ENCODE peak calls at places on chromosome 4, in six cellular contexts. Q is tibial nerve, T is body of pancreas, Z is IMR-90, K is NB4, O is Peyer's patch. D is an unnamed sample.

GRCh38 chr4:22019676-22020075 is 71.1 kb upstream of the KCNIP4 start:
- DNase-seq in Q (no peak), T (no peak), Z (no peak), K (no peak), O (no peak), D (no peak)

GRCh38 chr4:138241281-138242075 is 671 bp downstream of the SLC7A11 start:
- DNase-seq in Q (no peak), T (peak), Z (peak), K (peak), O (no peak), D (no peak)

GRCh38 chr4:138919094-138919936 is 96.3 kb upstream of the NOCT start:
- DNase-seq in Q (peak), T (peak), Z (peak), K (peak), O (peak), D (peak)

GRCh38 chr4:76749361-76749760 is 148.6 kb downstream of the SOWAHB start:
- DNase-seq in Q (no peak), T (no peak), Z (no peak), K (no peak), O (no peak), D (no peak)

GRCh38 chr4:45006078-45006477 is 279.7 kb upstream of the GNPDA2 start:
- DNase-seq in Q (no peak), T (no peak), Z (no peak), K (no peak), O (no peak), D (no peak)

GRCh38 chr4:33696586-33696985 is 2547.7 kb downstream of the ARAP2 start:
- DNase-seq in Q (no peak), T (no peak), Z (no peak), K (no peak), O (no peak), D (no peak)

GRCh38 chr4:176563591-176563990 is 229.1 kb downstream of the VEGFC start:
- DNase-seq in Q (no peak), T (no peak), Z (peak), K (peak), O (no peak), D (no peak)

GRCh38 chr4:166229799-166230198 is 356.8 kb downstream of the TLL1 start:
- DNase-seq in Q (no peak), T (no peak), Z (no peak), K (no peak), O (no peak), D (no peak)

GRCh38 chr4:127634181-127634580 is 1.4 kb downstream of the INTU start:
- DNase-seq in Q (no peak), T (no peak), Z (peak), K (no peak), O (no peak), D (no peak)

GRCh38 chr4:54683616-54684346 is 26.0 kb downstream of the KIT start:
- DNase-seq in Q (no peak), T (no peak), Z (no peak), K (peak), O (peak), D (no peak)

GRCh38 chr4:147056951-147057630 is 111.4 kb upstream of the TTC29 start:
- DNase-seq in Q (no peak), T (no peak), Z (peak), K (peak), O (no peak), D (no peak)

GRCh38 chr4:13548059-13548983 is 4.0 kb upstream of the NKX3-2 start:
- DNase-seq in Q (no peak), T (no peak), Z (no peak), K (no peak), O (no peak), D (no peak)

GRCh38 chr4:141851246-141851891 is 215.0 kb downstream of the IL15 start:
- DNase-seq in Q (no peak), T (no peak), Z (peak), K (no peak), O (no peak), D (no peak)

GRCh38 chr4:141130947-141131545 is 2.2 kb downstream of the RNF150 start:
- DNase-seq in Q (no peak), T (no peak), Z (no peak), K (no peak), O (no peak), D (no peak)

GRCh38 chr4:212438-213174 is 88.3 kb downstream of the ZNF718 start:
- DNase-seq in Q (peak), T (peak), Z (peak), K (no peak), O (peak), D (peak)

GRCh38 chr4:106046083-106046482 is 150.8 kb downstream of the NPNT start:
- DNase-seq in Q (no peak), T (no peak), Z (no peak), K (no peak), O (no peak), D (no peak)

GRCh38 chr4:151415978-151416377 is 7.0 kb downstream of the FHIP1A start:
- DNase-seq in Q (no peak), T (no peak), Z (peak), K (no peak), O (no peak), D (no peak)

GRCh38 chr4:41525129-41525528 is 12.8 kb upstream of the LIMCH1 start:
- DNase-seq in Q (no peak), T (peak), Z (peak), K (no peak), O (no peak), D (no peak)

GRCh38 chr4:104989363-104989762 is 157.3 kb upstream of the TET2 start:
- DNase-seq in Q (no peak), T (no peak), Z (peak), K (no peak), O (no peak), D (no peak)

GRCh38 chr4:71830-72229 is 18.7 kb downstream of the ZNF595 start:
- DNase-seq in Q (no peak), T (no peak), Z (no peak), K (no peak), O (no peak), D (no peak)

GRCh38 chr4:54961357-54961975 is 163.9 kb downstream of the KDR start:
- DNase-seq in Q (no peak), T (no peak), Z (peak), K (peak), O (no peak), D (no peak)

GRCh38 chr4:12586607-12587006 is 897.5 kb downstream of the RAB28 start:
- DNase-seq in Q (no peak), T (no peak), Z (no peak), K (no peak), O (no peak), D (no peak)

GRCh38 chr4:127781303-127782024 is 658 bp upstream of the HSPA4L start:
- DNase-seq in Q (peak), T (peak), Z (peak), K (no peak), O (peak), D (peak)

GRCh38 chr4:33649015-33649414 is 2595.3 kb downstream of the ARAP2 start:
- DNase-seq in Q (no peak), T (no peak), Z (peak), K (peak), O (no peak), D (no peak)

GRCh38 chr4:65791111-65791806 is 121.0 kb upstream of the EPHA5 start:
- DNase-seq in Q (no peak), T (no peak), Z (no peak), K (no peak), O (no peak), D (no peak)

GRCh38 chr4:88823058-88823919 is 125.7 kb upstream of the NAP1L5 start:
- DNase-seq in Q (peak), T (peak), Z (peak), K (peak), O (peak), D (peak)
- TF ChIP-seq POLR2A in Q (peak), T (peak), Z (peak), K (no peak), O (peak), D (peak)

DNA sequence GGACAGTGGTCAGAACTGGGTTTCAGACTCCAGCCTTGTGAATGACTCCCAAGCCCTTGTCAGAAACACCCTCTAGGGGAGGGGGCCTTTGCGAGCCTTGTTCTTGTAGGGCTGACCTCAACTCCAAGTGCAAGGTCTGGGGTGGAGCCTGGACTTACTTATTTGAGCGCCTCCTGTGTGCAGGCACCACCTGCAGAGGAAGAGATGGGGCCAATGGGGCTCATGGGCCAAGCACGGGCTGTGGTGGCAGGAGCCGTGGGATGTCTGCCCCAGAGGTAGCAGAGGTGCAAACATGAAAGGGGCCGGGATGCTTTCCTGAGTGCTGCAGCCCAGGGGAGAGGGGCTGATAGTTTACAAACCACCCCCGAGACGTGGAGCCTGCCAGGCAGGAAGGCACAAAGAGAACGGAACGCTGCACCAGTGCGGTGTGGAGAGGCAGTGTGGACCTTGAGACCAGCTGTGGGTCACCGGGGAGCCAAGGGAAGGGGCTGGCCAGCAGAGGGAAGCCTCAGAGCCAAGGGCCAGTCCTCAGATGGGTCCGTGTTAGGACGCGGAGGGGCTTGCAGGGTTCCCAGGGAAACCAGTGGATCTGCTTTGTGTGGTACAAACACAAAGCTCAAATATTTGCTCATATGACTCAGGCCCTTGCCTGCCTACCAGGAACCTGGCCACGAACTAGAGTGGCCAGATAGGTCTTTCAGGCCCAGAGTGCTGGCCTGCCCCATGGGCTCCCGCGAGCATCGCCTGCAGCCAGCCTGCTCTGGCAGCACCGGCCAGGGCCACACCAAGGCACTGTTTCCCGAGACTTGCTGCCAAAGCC is 8.7 kb upstream of the TADA2B start:
- DNase-seq in Q (no peak), T (peak), Z (peak), K (no peak), O (no peak), D (no peak)
- TF ChIP-seq POLR2A in Q (no peak), T (peak), Z (no peak), K (no peak), O (no peak), D (no peak)

DNA sequence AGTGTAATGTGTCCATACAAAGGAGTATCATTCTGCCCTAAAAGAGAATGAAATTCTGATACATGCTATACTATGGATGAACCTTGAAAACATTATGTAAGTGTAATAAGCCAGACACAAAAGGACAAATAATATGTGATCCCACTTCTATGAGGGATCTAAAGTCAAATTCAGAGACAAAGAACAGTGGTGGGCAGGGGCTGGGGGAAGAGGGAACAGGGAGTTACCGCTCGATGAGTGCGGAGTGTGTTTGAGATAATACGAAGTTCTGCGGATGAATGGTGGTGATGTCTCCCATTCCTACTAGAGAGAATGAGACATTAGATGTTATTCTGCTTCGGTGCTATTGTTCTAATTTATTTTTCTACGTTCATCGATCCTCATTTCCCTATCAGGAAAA is 46.1 kb upstream of the TLR2 start:
- DNase-seq in Q (no peak), T (no peak), Z (no peak), K (no peak), O (no peak), D (no peak)
- TF ChIP-seq POLR2A in Q (no peak), T (no peak), Z (no peak), K (no peak), O (no peak), D (no peak)

DNA sequence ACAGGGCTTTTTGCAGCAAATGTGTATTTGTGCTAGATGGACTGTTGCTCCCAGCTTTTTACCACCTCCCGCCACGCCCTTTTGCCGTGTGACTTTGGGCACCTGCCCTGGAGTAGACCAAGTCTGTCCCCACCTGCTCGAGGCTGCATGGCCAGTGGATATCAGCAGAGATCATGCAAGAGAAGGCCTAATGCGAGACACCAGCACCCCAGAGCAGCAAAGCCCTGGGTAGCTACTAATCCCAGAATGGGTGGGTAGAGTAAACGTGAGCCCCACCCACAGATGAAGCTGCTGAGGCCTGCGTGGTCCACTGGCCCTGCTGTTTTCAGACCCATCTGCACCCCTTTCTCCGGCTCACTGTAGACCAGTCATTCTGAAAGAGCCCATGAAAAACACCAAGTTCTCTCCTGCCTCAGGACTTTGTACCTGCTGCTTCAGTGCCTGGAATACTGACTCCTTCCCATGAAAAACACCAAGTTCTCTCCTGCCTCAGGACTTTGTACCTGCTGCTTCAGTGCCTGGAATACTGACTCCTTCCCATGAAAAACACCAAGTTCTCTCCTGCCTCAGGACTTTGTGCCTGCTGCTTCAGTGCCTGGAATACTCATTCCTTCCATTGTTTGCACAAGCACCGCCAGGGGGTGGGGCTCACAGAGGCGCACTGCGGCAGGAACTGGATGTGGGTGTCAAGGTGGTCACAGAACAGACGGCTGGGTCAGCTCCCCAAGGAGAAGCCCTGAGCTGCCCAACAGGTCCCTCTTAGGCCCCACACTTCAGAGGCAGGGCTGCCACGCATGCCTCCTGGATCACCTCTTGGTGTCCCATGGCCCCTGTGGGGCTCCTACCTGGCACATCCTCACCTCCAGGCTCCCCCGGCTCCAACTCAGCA is 5.1 kb upstream of the TNIP2 start:
- DNase-seq in Q (no peak), T (peak), Z (no peak), K (no peak), O (peak), D (no peak)
- TF ChIP-seq POLR2A in Q (no peak), T (peak), Z (no peak), K (no peak), O (peak), D (no peak)

GRCh38 chr4:68316193-68316969 is 33.5 kb downstream of the YTHDC1 start:
- DNase-seq in Q (no peak), T (no peak), Z (no peak), K (no peak), O (no peak), D (no peak)

GRCh38 chr4:68310651-68311247 is 39.1 kb downstream of the YTHDC1 start:
- DNase-seq in Q (no peak), T (no peak), Z (no peak), K (no peak), O (no peak), D (no peak)
- TF ChIP-seq POLR2A in Q (no peak), T (no peak), Z (no peak), K (no peak), O (no peak), D (no peak)

DNA sequence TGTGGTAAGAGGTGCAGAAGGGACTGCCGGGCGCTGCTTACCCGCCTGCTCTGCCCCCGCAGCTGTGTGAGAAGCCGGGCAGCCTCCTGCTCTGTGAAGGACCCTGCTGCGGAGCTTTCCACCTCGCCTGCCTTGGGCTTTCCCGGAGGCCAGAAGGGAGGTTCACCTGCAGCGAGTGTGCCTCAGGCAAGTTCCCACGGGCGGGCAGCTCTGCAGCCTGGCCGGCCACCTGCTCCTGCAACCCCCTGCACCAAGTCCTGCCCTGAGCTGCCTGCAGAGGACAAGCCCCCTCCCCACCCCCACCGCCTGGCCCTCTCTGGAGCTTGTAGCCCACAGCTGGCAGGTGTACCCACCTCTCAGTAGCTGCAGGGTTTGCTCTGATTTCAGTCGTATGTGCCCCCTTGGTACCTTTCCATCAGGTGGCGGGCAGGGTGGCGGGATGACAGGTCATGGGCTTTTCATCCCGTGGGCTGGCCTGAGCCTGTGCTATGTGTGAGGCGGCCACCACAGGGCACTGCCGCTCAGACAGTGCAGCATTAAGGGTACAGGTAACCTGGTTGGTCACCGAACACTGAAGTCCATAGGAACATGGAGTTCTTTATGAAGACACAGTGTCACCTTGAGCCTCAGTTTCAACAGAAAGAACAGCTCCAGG is 56.6 kb downstream of the NELFA start:
- DNase-seq in Q (no peak), T (no peak), Z (no peak), K (no peak), O (no peak), D (no peak)
- TF ChIP-seq POLR2A in Q (no peak), T (no peak), Z (no peak), K (no peak), O (no peak), D (no peak)